ENCODE peak calls at places on chromosome 6, in four cellular contexts. K is ureter, M is SHP77, R is NCI-H1417. S is an unnamed sample.

GRCh38 chr6:96841241-96841824 is 4.1 kb upstream of the GPR63 start:
- DNase-seq in K (no peak), M (no peak), R (no peak), S (no peak)

GRCh38 chr6:33313709-33314514 is at the start of gene TAPBP:
- DNase-seq in K (peak), M (no peak), R (peak), S (no peak)

GRCh38 chr6:164068533-164068932 is 654.0 kb downstream of the QKI start:
- DNase-seq in K (no peak), M (no peak), R (no peak), S (no peak)

GRCh38 chr6:37059344-37060194 is 54.1 kb downstream of the FGD2 start:
- DNase-seq in K (peak), M (peak), R (peak), S (no peak)

GRCh38 chr6:105330364-105330763 is 72.5 kb downstream of the PREP start:
- DNase-seq in K (no peak), M (no peak), R (no peak), S (no peak)

GRCh38 chr6:17714177-17714576 is 7.5 kb upstream of the NUP153 start:
- DNase-seq in K (no peak), M (no peak), R (no peak), S (no peak)

GRCh38 chr6:22413681-22414305 is 117.0 kb upstream of the PRL start:
- DNase-seq in K (no peak), M (no peak), R (no peak), S (no peak)

GRCh38 chr6:93972791-93973190 is 553.4 kb upstream of the EPHA7 start:
- DNase-seq in K (no peak), M (no peak), R (no peak), S (no peak)

GRCh38 chr6:4637691-4638433 is 138.3 kb upstream of the CDYL start:
- DNase-seq in K (no peak), M (no peak), R (no peak), S (no peak)

GRCh38 chr6:125791151-125791819 is 525 bp downstream of the NCOA7 start:
- DNase-seq in K (no peak), M (peak), R (peak), S (peak)

GRCh38 chr6:157251565-157252247 is 71.6 kb downstream of the TMEM242 start:
- DNase-seq in K (no peak), M (no peak), R (no peak), S (no peak)

GRCh38 chr6:170113141-170113540 is 177.7 kb downstream of the DLL1 start:
- DNase-seq in K (peak), M (no peak), R (no peak), S (no peak)

GRCh38 chr6:150354754-150355571 is 13.8 kb upstream of the IYD start:
- DNase-seq in K (no peak), M (no peak), R (no peak), S (no peak)

GRCh38 chr6:112040933-112041332 is 13.0 kb upstream of the CCN6 start:
- DNase-seq in K (no peak), M (no peak), R (no peak), S (no peak)

GRCh38 chr6:106820412-106820852 is 154.1 kb downstream of the CD24 start:
- DNase-seq in K (no peak), M (no peak), R (no peak), S (no peak)

GRCh38 chr6:28282923-28283322 is 1.6 kb downstream of the PGBD1 start:
- DNase-seq in K (no peak), M (no peak), R (no peak), S (no peak)

GRCh38 chr6:52507557-52508260 is 69.2 kb downstream of the TRAM2 start:
- DNase-seq in K (no peak), M (no peak), R (no peak), S (no peak)

GRCh38 chr6:116536216-116536621 is 9.3 kb downstream of the TRAPPC3L start:
- DNase-seq in K (no peak), M (peak), R (peak), S (peak)

GRCh38 chr6:40693767-40694166 is 106.6 kb upstream of the LRFN2 start:
- DNase-seq in K (no peak), M (no peak), R (no peak), S (no peak)

GRCh38 chr6:26251354-26252081 is 113.5 kb upstream of the BTN3A2 start:
- DNase-seq in K (peak), M (peak), R (peak), S (no peak)

GRCh38 chr6:71489736-71490135 is 201.1 kb downstream of the OGFRL1 start:
- DNase-seq in K (no peak), M (no peak), R (no peak), S (no peak)

GRCh38 chr6:101393291-101394251 is at the start of gene GRIK2:
- DNase-seq in K (no peak), M (peak), R (peak), S (peak)

GRCh38 chr6:35025241-35026188 is 115.6 kb downstream of the TCP11 start:
- DNase-seq in K (no peak), M (no peak), R (peak), S (no peak)

GRCh38 chr6:28673800-28674671 is 148.4 kb downstream of the GPX5 start:
- DNase-seq in K (no peak), M (peak), R (peak), S (peak)